ENCODE peak calls at places on chromosomes 11 and 22, in five cellular contexts. One of them, this sample, is unnamed.
A peak's percentile ranks its signal among the peaks of the same experiment; 100 is the strongest.

GRCh38 chr11:65625628-65626342 is 10.2 kb downstream of the PCNX3 start:
- DNase-seq in fibroblast of the aortic adventitia: peak; percentile 24
- DNase-seq in ELR: peak; percentile 49
- DNase-seq in mesothelial cell of epicardium: no peak
- DNase-seq in M059J: no peak
- DNase-seq in this sample: peak; percentile 57

GRCh38 chr11:36702330-36703054 is 104.5 kb upstream of the RAG2 start:
- DNase-seq in fibroblast of the aortic adventitia: peak; percentile 84
- DNase-seq in ELR: peak; percentile 75
- DNase-seq in mesothelial cell of epicardium: no peak
- DNase-seq in M059J: peak; percentile 65
- DNase-seq in this sample: peak; percentile 64

GRCh38 chr11:6640036-6640984 is 15.3 kb downstream of the DCHS1 start:
- DNase-seq in fibroblast of the aortic adventitia: no peak
- DNase-seq in ELR: no peak
- DNase-seq in mesothelial cell of epicardium: no peak
- DNase-seq in M059J: no peak
- DNase-seq in this sample: no peak

GRCh38 chr11:1053121-1053901 is 16.8 kb upstream of the MUC6 start:
- DNase-seq in fibroblast of the aortic adventitia: peak; percentile 19
- DNase-seq in ELR: no peak
- DNase-seq in mesothelial cell of epicardium: no peak
- DNase-seq in M059J: no peak
- DNase-seq in this sample: no peak

GRCh38 chr11:132030896-132031295 is 660.5 kb downstream of the NTM start:
- DNase-seq in fibroblast of the aortic adventitia: peak; percentile 64
- DNase-seq in ELR: no peak
- DNase-seq in mesothelial cell of epicardium: no peak
- DNase-seq in M059J: no peak
- DNase-seq in this sample: no peak

GRCh38 chr11:65945941-65946558 is 770 bp downstream of the TSGA10IP start:
- DNase-seq in fibroblast of the aortic adventitia: no peak
- DNase-seq in ELR: no peak
- DNase-seq in mesothelial cell of epicardium: no peak
- DNase-seq in M059J: no peak
- DNase-seq in this sample: no peak

GRCh38 chr11:25520459-25520858 is 811.5 kb upstream of the ANO3 start:
- DNase-seq in fibroblast of the aortic adventitia: no peak
- DNase-seq in ELR: no peak
- DNase-seq in mesothelial cell of epicardium: no peak
- DNase-seq in M059J: no peak
- DNase-seq in this sample: no peak

GRCh38 chr11:78070606-78071005 is 6.9 kb downstream of the THRSP start:
- DNase-seq in fibroblast of the aortic adventitia: no peak
- DNase-seq in ELR: no peak
- DNase-seq in mesothelial cell of epicardium: no peak
- DNase-seq in M059J: peak; percentile 60
- DNase-seq in this sample: peak; percentile 38

GRCh38 chr11:114280696-114281095 is 15.5 kb upstream of the NNMT start:
- DNase-seq in fibroblast of the aortic adventitia: peak; percentile 94
- DNase-seq in ELR: peak; percentile 84
- DNase-seq in mesothelial cell of epicardium: peak; percentile 67
- DNase-seq in M059J: peak; percentile 83
- DNase-seq in this sample: peak; percentile 93

GRCh38 chr11:1226226-1226961 is 3.5 kb downstream of the MUC5B start:
- DNase-seq in fibroblast of the aortic adventitia: no peak
- DNase-seq in ELR: no peak
- DNase-seq in mesothelial cell of epicardium: peak; percentile 39
- DNase-seq in M059J: no peak
- DNase-seq in this sample: no peak

GRCh38 chr11:61021661-61022212 is 50.3 kb downstream of the CD6 start:
- DNase-seq in fibroblast of the aortic adventitia: no peak
- DNase-seq in ELR: no peak
- DNase-seq in mesothelial cell of epicardium: no peak
- DNase-seq in M059J: no peak
- DNase-seq in this sample: no peak

GRCh38 chr11:114366331-114367243 is 33.7 kb downstream of the C11orf71 start:
- DNase-seq in fibroblast of the aortic adventitia: peak; percentile 81
- DNase-seq in ELR: peak; percentile 96
- DNase-seq in mesothelial cell of epicardium: no peak
- DNase-seq in M059J: peak; percentile 88
- DNase-seq in this sample: peak; percentile 97

GRCh38 chr11:134571301-134571700 is 159.3 kb upstream of the B3GAT1 start:
- DNase-seq in fibroblast of the aortic adventitia: no peak
- DNase-seq in ELR: no peak
- DNase-seq in mesothelial cell of epicardium: no peak
- DNase-seq in M059J: no peak
- DNase-seq in this sample: no peak

GRCh38 chr11:17588166-17588565 is 41.1 kb downstream of the OTOG start:
- DNase-seq in fibroblast of the aortic adventitia: no peak
- DNase-seq in ELR: no peak
- DNase-seq in mesothelial cell of epicardium: peak; percentile 19
- DNase-seq in M059J: no peak
- DNase-seq in this sample: no peak

GRCh38 chr22:23091760-23092159 is 21.4 kb downstream of the GNAZ start:
- DNase-seq in fibroblast of the aortic adventitia: no peak
- DNase-seq in ELR: no peak
- DNase-seq in mesothelial cell of epicardium: no peak
- DNase-seq in M059J: no peak
- DNase-seq in this sample: no peak

GRCh38 chr22:38196791-38197429 is 4.9 kb upstream of the MAFF start:
- DNase-seq in fibroblast of the aortic adventitia: no peak
- DNase-seq in ELR: peak; percentile 33
- DNase-seq in mesothelial cell of epicardium: no peak
- DNase-seq in M059J: no peak
- DNase-seq in this sample: peak; percentile 56

GRCh38 chr11:118003021-118003423 is 16.8 kb downstream of the IL10RA start:
- DNase-seq in fibroblast of the aortic adventitia: no peak
- DNase-seq in ELR: no peak
- DNase-seq in mesothelial cell of epicardium: peak; percentile 28
- DNase-seq in M059J: no peak
- DNase-seq in this sample: no peak

GRCh38 chr22:47727656-47728055 is 965.2 kb downstream of the TBC1D22A start:
- DNase-seq in fibroblast of the aortic adventitia: no peak
- DNase-seq in ELR: no peak
- DNase-seq in mesothelial cell of epicardium: no peak
- DNase-seq in M059J: no peak
- DNase-seq in this sample: no peak

GRCh38 chr22:26342719-26343449 is 86.2 kb upstream of the ASPHD2 start:
- DNase-seq in fibroblast of the aortic adventitia: no peak
- DNase-seq in ELR: no peak
- DNase-seq in mesothelial cell of epicardium: no peak
- DNase-seq in M059J: no peak
- DNase-seq in this sample: no peak

GRCh38 chr11:64044730-64045386 is 9.1 kb downstream of the FLRT1 start:
- DNase-seq in fibroblast of the aortic adventitia: no peak
- DNase-seq in ELR: no peak
- DNase-seq in mesothelial cell of epicardium: no peak
- DNase-seq in M059J: no peak
- DNase-seq in this sample: no peak

GRCh38 chr22:27801616-27802388 is at the start of gene MN1:
- DNase-seq in fibroblast of the aortic adventitia: peak; percentile 63
- DNase-seq in ELR: peak; percentile 53
- DNase-seq in mesothelial cell of epicardium: peak; percentile 66
- DNase-seq in M059J: peak; percentile 44
- DNase-seq in this sample: peak; percentile 42

GRCh38 chr11:116786966-116787365 is 857 bp downstream of the ZPR1 start:
- DNase-seq in fibroblast of the aortic adventitia: no peak
- DNase-seq in ELR: no peak
- DNase-seq in mesothelial cell of epicardium: no peak
- DNase-seq in M059J: no peak
- DNase-seq in this sample: no peak

GRCh38 chr11:131841028-131841427 is 470.6 kb downstream of the NTM start:
- DNase-seq in fibroblast of the aortic adventitia: no peak
- DNase-seq in ELR: no peak
- DNase-seq in mesothelial cell of epicardium: no peak
- DNase-seq in M059J: no peak
- DNase-seq in this sample: no peak

GRCh38 chr22:48476599-48476998 is 1351.1 kb downstream of the BRD1 start:
- DNase-seq in fibroblast of the aortic adventitia: no peak
- DNase-seq in ELR: no peak
- DNase-seq in mesothelial cell of epicardium: no peak
- DNase-seq in M059J: no peak
- DNase-seq in this sample: no peak

GRCh38 chr22:41857160-41857859 is 24.4 kb downstream of the SREBF2 start:
- DNase-seq in fibroblast of the aortic adventitia: peak; percentile 61
- DNase-seq in ELR: peak; percentile 87
- DNase-seq in mesothelial cell of epicardium: no peak
- DNase-seq in M059J: peak; percentile 88
- DNase-seq in this sample: peak; percentile 75

GRCh38 chr11:22795914-22796313 is 33.7 kb downstream of the SVIP start:
- DNase-seq in fibroblast of the aortic adventitia: no peak
- DNase-seq in ELR: peak; percentile 56
- DNase-seq in mesothelial cell of epicardium: no peak
- DNase-seq in M059J: peak; percentile 12
- DNase-seq in this sample: no peak

GRCh38 chr22:47172771-47173534 is 410.5 kb downstream of the TBC1D22A start:
- DNase-seq in fibroblast of the aortic adventitia: no peak
- DNase-seq in ELR: no peak
- DNase-seq in mesothelial cell of epicardium: no peak
- DNase-seq in M059J: no peak
- DNase-seq in this sample: no peak

This sample was measured in EH.